ENCODE peak calls at places on chromosome 21, in four cellular contexts. One of them, this sample, is unnamed.

GRCh38 chr21:34073749-34074282 is 438 bp downstream of the MRPS6 start:
- DNase-seq in thoracic aorta: no peak
- DNase-seq in sigmoid colon: peak; percentile 64
- DNase-seq in fibroblast of pulmonary artery: peak; percentile 24
- DNase-seq in this sample: no peak

GRCh38 chr21:16775056-16775455 is 737.8 kb upstream of the CXADR start:
- DNase-seq in sigmoid colon: no peak
- DNase-seq in thoracic aorta: no peak
- DNase-seq in fibroblast of pulmonary artery: no peak
- DNase-seq in this sample: no peak

GRCh38 chr21:15841856-15842564 is 112.2 kb downstream of the USP25 start:
- DNase-seq in thoracic aorta: no peak
- DNase-seq in sigmoid colon: no peak
- DNase-seq in fibroblast of pulmonary artery: peak; percentile 80
- DNase-seq in this sample: peak; percentile 65

GRCh38 chr21:32806810-32807386 is 35.3 kb upstream of the PAXBP1 start:
- DNase-seq in fibroblast of pulmonary artery: peak; percentile 28
- DNase-seq in thoracic aorta: no peak
- DNase-seq in sigmoid colon: no peak
- DNase-seq in this sample: peak; percentile 57

GRCh38 chr21:25638634-25639166 is 358 bp upstream of the JAM2 start:
- DNase-seq in sigmoid colon: no peak
- DNase-seq in thoracic aorta: no peak
- DNase-seq in fibroblast of pulmonary artery: peak; percentile 38
- DNase-seq in this sample: no peak

GRCh38 chr21:22468893-22469292 is 1470.7 kb downstream of the NCAM2 start:
- DNase-seq in sigmoid colon: no peak
- DNase-seq in fibroblast of pulmonary artery: no peak
- DNase-seq in thoracic aorta: no peak
- DNase-seq in this sample: no peak

GRCh38 chr21:32886339-32886738 is 114.8 kb upstream of the PAXBP1 start:
- DNase-seq in sigmoid colon: no peak
- DNase-seq in fibroblast of pulmonary artery: no peak
- DNase-seq in thoracic aorta: no peak
- DNase-seq in this sample: peak; percentile 4

GRCh38 chr21:34115160-34115559 is 41.8 kb downstream of the MRPS6 start:
- DNase-seq in thoracic aorta: no peak
- DNase-seq in sigmoid colon: no peak
- DNase-seq in fibroblast of pulmonary artery: no peak
- DNase-seq in this sample: no peak

GRCh38 chr21:30227633-30228404 is 11.9 kb upstream of the CLDN8 start:
- DNase-seq in sigmoid colon: no peak
- DNase-seq in fibroblast of pulmonary artery: peak; percentile 98
- DNase-seq in thoracic aorta: no peak
- DNase-seq in this sample: peak; percentile 100

GRCh38 chr21:23936224-23936623 is 1671.1 kb downstream of the MRPL39 start:
- DNase-seq in fibroblast of pulmonary artery: peak; percentile 33
- DNase-seq in thoracic aorta: no peak
- DNase-seq in sigmoid colon: no peak
- DNase-seq in this sample: peak; percentile 5

GRCh38 chr21:31548688-31549087 is 110.8 kb upstream of the SOD1 start:
- DNase-seq in sigmoid colon: no peak
- DNase-seq in thoracic aorta: no peak
- DNase-seq in fibroblast of pulmonary artery: no peak
- DNase-seq in this sample: no peak

GRCh38 chr21:25822981-25823380 is 88.2 kb downstream of the GABPA start:
- DNase-seq in sigmoid colon: no peak
- DNase-seq in fibroblast of pulmonary artery: no peak
- DNase-seq in thoracic aorta: no peak
- DNase-seq in this sample: no peak

GRCh38 chr21:29075706-29076447 is 2.4 kb upstream of the CCT8 start:
- DNase-seq in thoracic aorta: no peak
- DNase-seq in fibroblast of pulmonary artery: no peak
- DNase-seq in sigmoid colon: no peak
- DNase-seq in this sample: peak; percentile 50

GRCh38 chr21:29155118-29155932 is 24.9 kb downstream of the MAP3K7CL start:
- DNase-seq in fibroblast of pulmonary artery: peak; percentile 80
- DNase-seq in sigmoid colon: peak; percentile 73
- DNase-seq in thoracic aorta: no peak
- DNase-seq in this sample: peak; percentile 78

GRCh38 chr21:27818847-27819246 is 852.0 kb upstream of the ADAMTS5 start:
- DNase-seq in fibroblast of pulmonary artery: peak; percentile 36
- DNase-seq in sigmoid colon: no peak
- DNase-seq in thoracic aorta: no peak
- DNase-seq in this sample: no peak

GRCh38 chr21:28333455-28334108 is 659.1 kb downstream of the LTN1 start:
- DNase-seq in sigmoid colon: no peak
- DNase-seq in fibroblast of pulmonary artery: peak; percentile 81
- DNase-seq in thoracic aorta: no peak
- DNase-seq in this sample: peak; percentile 86

GRCh38 chr21:32843561-32843960 is 72.0 kb upstream of the PAXBP1 start:
- DNase-seq in sigmoid colon: no peak
- DNase-seq in thoracic aorta: no peak
- DNase-seq in fibroblast of pulmonary artery: no peak
- DNase-seq in this sample: no peak

GRCh38 chr21:42496120-42496838 is at the start of gene RSPH1:
- DNase-seq in thoracic aorta: peak; percentile 96
- DNase-seq in fibroblast of pulmonary artery: peak; percentile 98
- DNase-seq in sigmoid colon: peak; percentile 100
- DNase-seq in this sample: peak; percentile 94
- TF ChIP-seq CTCF in thoracic aorta: no peak
- TF ChIP-seq CTCF in fibroblast of pulmonary artery: no peak
- TF ChIP-seq CTCF in sigmoid colon: no peak
- TF ChIP-seq CTCF in this sample: no peak

GRCh38 chr21:45972716-45973474 is 8.7 kb upstream of the COL6A1 start:
- DNase-seq in sigmoid colon: peak; percentile 93
- DNase-seq in thoracic aorta: no peak
- DNase-seq in fibroblast of pulmonary artery: peak; percentile 96
- DNase-seq in this sample: peak; percentile 96

GRCh38 chr21:45970674-45971486 is 10.7 kb upstream of the COL6A1 start:
- DNase-seq in thoracic aorta: no peak
- DNase-seq in sigmoid colon: peak; percentile 88
- DNase-seq in fibroblast of pulmonary artery: peak; percentile 62
- DNase-seq in this sample: no peak

GRCh38 chr21:45971487-45972352 is 9.8 kb upstream of the COL6A1 start:
- DNase-seq in thoracic aorta: no peak
- DNase-seq in fibroblast of pulmonary artery: peak; percentile 71
- DNase-seq in sigmoid colon: peak; percentile 94
- DNase-seq in this sample: peak; percentile 98

GRCh38 chr21:45973475-45974072 is 8.0 kb upstream of the COL6A1 start:
- DNase-seq in fibroblast of pulmonary artery: peak; percentile 90
- DNase-seq in thoracic aorta: no peak
- DNase-seq in sigmoid colon: peak; percentile 96
- DNase-seq in this sample: peak; percentile 87

GRCh38 chr21:45972353-45972715 is 9.2 kb upstream of the COL6A1 start:
- DNase-seq in thoracic aorta: no peak
- DNase-seq in fibroblast of pulmonary artery: no peak
- DNase-seq in sigmoid colon: peak; percentile 83
- DNase-seq in this sample: no peak
- H3K4me3 ChIP-seq in thoracic aorta: peak overlapping the region; percentile 75
- H3K4me3 ChIP-seq in fibroblast of pulmonary artery: no peak overlapping the region
- H3K4me3 ChIP-seq in sigmoid colon: peak overlapping the region; percentile 18
- H3K4me3 ChIP-seq in this sample: peak overlapping the region; percentile 28

DNA sequence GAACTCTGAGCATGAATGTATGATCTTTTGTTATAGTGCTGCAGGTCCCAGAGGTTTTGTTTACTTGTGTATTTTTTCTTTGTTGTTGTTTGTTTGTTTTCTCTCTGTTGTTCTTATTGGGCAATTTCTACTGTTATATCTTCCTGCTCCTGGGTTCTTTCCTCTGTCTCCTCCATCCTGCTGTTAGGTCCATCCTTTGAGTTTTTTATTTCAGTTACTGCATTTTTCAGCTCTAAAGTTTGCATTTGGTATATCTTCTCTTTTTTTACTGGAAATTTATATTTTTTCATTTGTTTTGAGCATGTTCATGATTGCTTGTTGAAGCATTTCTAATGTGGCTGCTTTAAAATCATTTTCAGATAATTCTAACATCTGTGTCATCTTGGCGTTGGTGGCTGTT is 9.9 kb downstream of the TRPM2 start:
- DNase-seq in fibroblast of pulmonary artery: no peak
- DNase-seq in sigmoid colon: no peak
- DNase-seq in thoracic aorta: no peak
- DNase-seq in this sample: no peak
- TF ChIP-seq CTCF in fibroblast of pulmonary artery: no peak
- TF ChIP-seq CTCF in sigmoid colon: no peak
- TF ChIP-seq CTCF in thoracic aorta: no peak
- TF ChIP-seq CTCF in this sample: no peak

GRCh38 chr21:41676198-41676597 is 90.7 kb downstream of the RIPK4 start:
- DNase-seq in thoracic aorta: no peak
- DNase-seq in fibroblast of pulmonary artery: no peak
- DNase-seq in sigmoid colon: no peak
- DNase-seq in this sample: no peak

GRCh38 chr21:41680444-41681335 is 86.2 kb downstream of the RIPK4 start:
- DNase-seq in thoracic aorta: no peak
- DNase-seq in fibroblast of pulmonary artery: no peak
- DNase-seq in sigmoid colon: no peak
- DNase-seq in this sample: no peak

GRCh38 chr21:41677671-41678015 is 89.2 kb downstream of the RIPK4 start:
- DNase-seq in thoracic aorta: no peak
- DNase-seq in sigmoid colon: no peak
- DNase-seq in fibroblast of pulmonary artery: no peak
- DNase-seq in this sample: no peak

GRCh38 chr21:41678944-41679343 is 87.9 kb downstream of the RIPK4 start:
- DNase-seq in sigmoid colon: peak; percentile 92
- DNase-seq in thoracic aorta: peak; percentile 74
- DNase-seq in fibroblast of pulmonary artery: peak; percentile 97
- DNase-seq in this sample: peak; percentile 97

DNA sequence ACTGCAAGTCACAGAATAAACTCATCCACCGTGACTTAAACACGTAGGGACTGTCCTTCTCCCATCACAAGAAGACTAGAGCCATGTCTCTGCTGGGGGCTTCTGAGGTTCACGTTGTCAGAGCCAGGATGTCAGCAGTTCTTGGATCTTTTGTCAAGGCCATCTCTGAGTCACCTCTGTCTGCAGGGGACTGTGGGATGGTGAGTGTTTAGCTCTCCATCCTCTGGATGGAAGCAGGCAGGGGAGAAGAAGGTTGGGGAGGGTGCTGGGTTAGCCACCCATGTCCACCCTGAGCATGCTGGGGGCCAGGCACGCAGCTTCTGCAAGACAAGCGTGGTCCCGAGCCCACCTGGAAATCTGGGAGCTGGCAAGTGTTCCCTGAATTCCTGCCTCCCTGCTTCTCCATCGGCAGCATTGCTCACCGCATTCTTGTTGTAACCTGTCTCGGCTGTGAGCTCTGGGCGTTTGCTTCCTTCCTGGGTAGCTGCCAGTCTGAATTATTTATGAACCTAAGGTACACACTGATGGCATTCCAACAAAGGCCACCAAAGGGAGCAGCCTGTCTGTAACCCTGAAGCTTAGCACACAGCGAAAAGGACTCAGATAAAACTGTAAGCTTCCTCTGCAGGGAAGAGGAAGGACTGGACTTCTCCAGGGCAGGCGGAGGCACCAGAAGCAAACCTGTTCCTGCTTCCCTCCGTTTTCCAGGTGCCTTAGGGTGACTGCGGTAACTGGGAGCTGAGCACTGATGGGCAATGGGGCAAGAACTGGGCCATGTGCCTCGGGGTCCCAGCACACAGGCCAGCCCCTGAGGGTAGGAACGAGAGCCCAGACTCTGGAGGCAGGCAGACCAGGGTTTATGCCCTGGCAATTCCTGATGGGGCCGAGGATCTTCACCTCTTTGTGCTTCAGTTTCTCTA is 88.6 kb downstream of the RIPK4 start:
- DNase-seq in fibroblast of pulmonary artery: no peak
- DNase-seq in sigmoid colon: no peak
- DNase-seq in thoracic aorta: no peak
- DNase-seq in this sample: no peak
- H3K4me3 ChIP-seq in fibroblast of pulmonary artery: no peak overlapping the region
- H3K4me3 ChIP-seq in sigmoid colon: no peak overlapping the region
- H3K4me3 ChIP-seq in thoracic aorta: peak overlapping the region; percentile 26
- H3K4me3 ChIP-seq in this sample: no peak overlapping the region

DNA sequence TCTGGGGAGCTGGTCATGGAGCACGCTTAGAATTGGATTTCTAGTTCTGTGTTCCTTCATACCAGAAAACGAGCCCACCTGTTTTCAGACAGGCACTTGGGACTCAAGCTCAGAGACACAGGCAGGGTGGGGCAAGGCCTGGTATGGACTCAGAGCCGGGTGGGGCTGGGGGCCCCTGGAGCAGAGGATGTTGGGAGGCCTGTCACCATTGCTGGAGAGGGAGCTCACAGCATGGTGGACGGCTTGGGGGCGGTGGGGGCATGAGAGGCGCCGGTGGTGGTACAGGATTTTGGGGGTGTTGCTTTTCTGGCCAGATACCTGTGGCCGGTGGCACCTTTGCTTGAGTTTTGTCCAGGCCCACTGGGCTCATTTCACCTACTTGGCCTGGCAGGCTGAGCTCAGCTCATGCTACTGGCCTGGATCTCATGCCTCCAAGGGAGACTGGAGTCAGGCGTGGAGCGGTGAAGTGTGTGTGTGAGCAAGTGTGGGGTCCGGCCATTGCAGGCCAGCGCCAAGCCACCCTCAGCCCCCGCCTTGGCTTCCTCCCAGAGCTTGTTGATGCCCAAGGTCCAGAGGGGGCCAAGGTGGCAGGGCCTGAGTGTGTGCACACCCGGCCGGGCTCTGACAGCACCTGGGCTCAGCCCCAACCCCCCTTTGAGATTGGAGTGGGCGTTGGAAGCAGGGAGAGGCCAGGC is 8.7 kb downstream of the SLX9 start:
- DNase-seq in thoracic aorta: no peak
- DNase-seq in fibroblast of pulmonary artery: no peak
- DNase-seq in sigmoid colon: no peak
- DNase-seq in this sample: no peak
- TF ChIP-seq CTCF in thoracic aorta: no peak
- TF ChIP-seq CTCF in fibroblast of pulmonary artery: no peak
- TF ChIP-seq CTCF in sigmoid colon: no peak
- TF ChIP-seq CTCF in this sample: no peak

DNA sequence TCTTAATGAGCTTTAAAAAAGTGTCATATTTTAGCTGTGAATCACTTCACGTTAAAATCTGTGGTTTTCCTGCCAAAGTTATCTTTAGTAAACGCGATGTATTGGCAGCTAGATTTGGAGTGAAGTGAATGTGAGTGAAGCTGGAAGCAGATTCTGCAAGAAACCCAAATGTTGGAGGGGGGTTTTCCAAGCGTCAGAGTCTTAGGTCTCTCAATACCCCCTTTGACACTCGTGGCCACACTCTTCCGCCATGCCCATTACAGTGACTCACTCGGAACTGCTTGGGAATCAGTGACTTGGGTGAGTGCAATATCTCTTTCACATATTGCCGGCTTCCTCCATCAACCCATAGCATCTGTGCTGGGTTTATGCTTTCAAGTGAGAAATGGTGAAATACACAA is 17.5 kb downstream of the B3GALT5 start:
- DNase-seq in fibroblast of pulmonary artery: no peak
- DNase-seq in sigmoid colon: no peak
- DNase-seq in thoracic aorta: no peak
- DNase-seq in this sample: peak; percentile 78
- H3K4me3 ChIP-seq in fibroblast of pulmonary artery: no peak overlapping the region
- H3K4me3 ChIP-seq in sigmoid colon: no peak overlapping the region
- H3K4me3 ChIP-seq in thoracic aorta: no peak overlapping the region
- H3K4me3 ChIP-seq in this sample: peak overlapping the region; percentile 6

This sample was measured in fibroblast of mammary gland.